ENCODE peak calls at places on chromosomes 11 and 22, in six cellular contexts. M, S, V, N, G and U are unnamed samples.

GRCh38 chr11:130209128-130209932 is 49.7 kb downstream of the ST14 start:
- DNase-seq in M (peak), S (no peak), V (no peak), N (no peak), G (no peak), U (peak)

GRCh38 chr22:46561435-46561905 is 24.1 kb upstream of the CELSR1 start:
- DNase-seq in M (peak), S (no peak), V (peak), N (peak), G (no peak), U (no peak)

GRCh38 chr11:36394056-36394455 is 98.0 kb downstream of the PRR5L start:
- DNase-seq in M (no peak), S (no peak), V (no peak), N (no peak), G (no peak), U (no peak)

GRCh38 chr11:70127653-70128434 is 49.7 kb downstream of the ANO1 start:
- DNase-seq in M (no peak), S (no peak), V (no peak), N (no peak), G (peak), U (no peak)

GRCh38 chr11:112481893-112482292 is 221.2 kb upstream of the PLET1 start:
- DNase-seq in M (no peak), S (no peak), V (no peak), N (no peak), G (no peak), U (no peak)

GRCh38 chr11:30155428-30155827 is 75.4 kb upstream of the FSHB start:
- DNase-seq in M (no peak), S (no peak), V (peak), N (no peak), G (peak), U (no peak)

GRCh38 chr22:39309881-39310714 is 9.3 kb downstream of the RPL3 start:
- DNase-seq in M (no peak), S (no peak), V (peak), N (no peak), G (no peak), U (no peak)

GRCh38 chr11:69699213-69699612 is 4.6 kb downstream of the FGF19 start:
- DNase-seq in M (no peak), S (no peak), V (no peak), N (no peak), G (no peak), U (peak)

GRCh38 chr11:77395460-77396175 is 78.3 kb downstream of the PAK1 start:
- DNase-seq in M (no peak), S (no peak), V (no peak), N (no peak), G (no peak), U (no peak)

GRCh38 chr22:19325296-19325950 is 33.9 kb upstream of the CLTCL1 start:
- DNase-seq in M (no peak), S (no peak), V (peak), N (no peak), G (peak), U (no peak)

GRCh38 chr11:72741849-72742521 is 10.2 kb downstream of the ARAP1 start:
- DNase-seq in M (peak), S (no peak), V (no peak), N (no peak), G (no peak), U (no peak)

GRCh38 chr22:49765951-49766350 is 61.7 kb downstream of the BRD1 start:
- DNase-seq in M (peak), S (no peak), V (no peak), N (no peak), G (no peak), U (no peak)

GRCh38 chr11:12020546-12020945 is 12.1 kb upstream of the DKK3 start:
- DNase-seq in M (no peak), S (no peak), V (no peak), N (no peak), G (no peak), U (no peak)